ENCODE peak calls at places on chromosomes 16 and 17, in five cellular contexts. T is spleen, P is adipocyte, U is neural progenitor cell, M is ascending aorta. W is an unnamed sample. For H3K4me1, the result is how much of the 10 kb centered on the place peaks cover.

GRCh38 chr17:67686246-67686645 is 31.5 kb upstream of the NOL11 start:
- DNase-seq in P (no peak), M (no peak), T (no peak), U (no peak), W (no peak)

GRCh38 chr17:79840204-79840988 is 1.2 kb upstream of the CBX4 start:
- DNase-seq in U (peak), T (peak), M (peak), P (peak), W (peak)

GRCh38 chr17:47288531-47289116 is 35.0 kb downstream of the ITGB3 start:
- DNase-seq in T (no peak), M (no peak), P (peak), U (no peak), W (no peak)

GRCh38 chr16:64545769-64546168 is 576.1 kb downstream of the CDH11 start:
- DNase-seq in T (no peak), U (no peak), P (no peak), M (no peak), W (no peak)

GRCh38 chr16:64152010-64152767 is 969.7 kb downstream of the CDH11 start:
- DNase-seq in M (no peak), T (no peak), P (peak), U (no peak), W (no peak)

GRCh38 chr17:47660064-47660492 is 10.4 kb downstream of the KPNB1 start:
- DNase-seq in U (no peak), P (no peak), M (no peak), T (no peak), W (no peak)

GRCh38 chr16:14014284-14014625 is 56.9 kb upstream of the MRTFB start:
- DNase-seq in U (no peak), M (no peak), P (no peak), T (no peak), W (no peak)

GRCh38 chr17:17729620-17730249 is 48.5 kb downstream of the RAI1 start:
- DNase-seq in P (no peak), M (no peak), U (peak), T (no peak), W (no peak)

GRCh38 chr17:1186214-1186820 is 6.5 kb upstream of the ABR start:
- DNase-seq in U (no peak), T (no peak), P (no peak), M (peak), W (no peak)

GRCh38 chr16:8632675-8633182 is 11.2 kb downstream of the METTL22 start:
- DNase-seq in T (peak), U (no peak), P (no peak), M (peak), W (no peak)

GRCh38 chr17:55741353-55741700 is 9.5 kb upstream of the PCTP start:
- DNase-seq in T (no peak), M (no peak), P (no peak), U (no peak), W (no peak)

GRCh38 chr16:12187939-12188673 is 211.6 kb downstream of the SNX29 start:
- DNase-seq in P (no peak), U (no peak), M (no peak), T (no peak), W (no peak)

GRCh38 chr16:87431926-87432325 is 39.8 kb downstream of the MAP1LC3B start:
- DNase-seq in U (no peak), T (no peak), M (no peak), P (peak), W (peak)

GRCh38 chr17:18066866-18067265 is 20.9 kb upstream of the DRG2 start:
- DNase-seq in M (no peak), P (no peak), U (no peak), T (no peak), W (no peak)

GRCh38 chr17:56441331-56441730 is 152.2 kb upstream of the NOG start:
- DNase-seq in M (no peak), P (peak), T (no peak), U (no peak), W (peak)

GRCh38 chr17:77830816-77831490 is 127.5 kb upstream of the TNRC6C start:
- DNase-seq in P (no peak), M (peak), U (no peak), T (peak), W (no peak)

GRCh38 chr17:50047083-50047482 is 8.8 kb upstream of the ITGA3 start:
- DNase-seq in U (no peak), T (no peak), P (no peak), M (peak), W (no peak)

GRCh38 chr17:57561072-57561861 is 183.8 kb downstream of the CCDC182 start:
- DNase-seq in T (no peak), P (no peak), U (no peak), M (no peak), W (no peak)

GRCh38 chr17:81706757-81707624 is 3.8 kb downstream of the MRPL12 start:
- DNase-seq in U (no peak), T (peak), P (no peak), M (no peak), W (no peak)

GRCh38 chr17:80559688-80560290 is 15.2 kb downstream of the RPTOR start:
- DNase-seq in U (no peak), P (peak), T (no peak), M (peak), W (no peak)

GRCh38 chr16:76676356-76676755 is 399.2 kb downstream of the CNTNAP4 start:
- DNase-seq in M (no peak), T (no peak), U (no peak), P (no peak), W (no peak)

GRCh38 chr17:31273511-31273910 is 23.5 kb downstream of the OMG start:
- DNase-seq in T (no peak), U (no peak), M (no peak), P (no peak), W (peak)

GRCh38 chr16:69302301-69302700 is 8.8 kb upstream of the VPS4A start:
- DNase-seq in P (no peak), M (no peak), U (no peak), T (no peak), W (no peak)

GRCh38 chr17:7842950-7843535 is 9.0 kb downstream of the KDM6B start:
- DNase-seq in U (peak), P (peak), M (peak), T (peak), W (no peak)

GRCh38 chr17:42783778-42784138 is 3.3 kb downstream of the WNK4 start:
- DNase-seq in M (no peak), P (no peak), T (no peak), U (no peak), W (no peak)

GRCh38 chr16:57039148-57039812 is 49.9 kb downstream of the NLRC5 start:
- DNase-seq in P (peak), M (no peak), T (peak), U (no peak), W (no peak)

GRCh38 chr16:80972611-80973010 is 34.1 kb downstream of the CMC2 start:
- DNase-seq in U (no peak), T (no peak), M (no peak), P (no peak), W (no peak)

GRCh38 chr16:56481468-56482112 is 30.2 kb downstream of the OGFOD1 start:
- DNase-seq in M (no peak), U (no peak), P (no peak), T (no peak), W (no peak)

GRCh38 chr16:17578921-17579876 is 108.4 kb upstream of the XYLT1 start:
- DNase-seq in M (peak), T (no peak), U (peak), P (peak), W (peak)

GRCh38 chr17:4672726-4673125 is 31.2 kb downstream of the PELP1 start:
- DNase-seq in T (no peak), M (peak), P (no peak), U (no peak), W (no peak)

GRCh38 chr17:4247361-4247980 is 16.3 kb downstream of the ANKFY1 start:
- DNase-seq in T (no peak), P (no peak), U (no peak), M (no peak), W (peak)

GRCh38 chr16:51150159-51150893 is 744 bp downstream of the SALL1 start:
- DNase-seq in U (peak), T (no peak), P (peak), M (no peak), W (no peak)

GRCh38 chr17:40069751-40070643 is 7.2 kb downstream of the THRA start:
- DNase-seq in P (peak), U (no peak), T (no peak), M (no peak), W (peak)
- H3K4me1 ChIP-seq in P (half or more), U (half or more), T (half or more), M (half or more), W (under half)

DNA sequence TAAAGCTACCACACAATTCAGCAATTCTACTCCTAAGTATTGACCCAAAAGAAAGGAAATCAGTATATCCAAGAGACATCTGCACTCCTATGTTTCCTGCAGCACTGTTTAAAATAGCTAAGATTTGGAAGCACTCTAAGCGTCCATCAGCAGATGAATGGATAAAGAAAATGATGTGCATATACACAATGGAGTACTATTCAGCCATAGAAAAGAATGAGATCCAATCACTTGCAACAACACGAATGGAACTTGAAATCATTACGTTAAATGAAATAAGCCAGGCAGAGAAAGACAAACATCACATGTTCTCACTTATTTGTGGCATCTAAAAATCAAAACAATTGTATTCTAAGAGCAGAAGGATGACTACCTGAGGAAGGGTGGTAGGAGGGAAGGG is 1.5 kb downstream of the SLFN11 start:
- DNase-seq in U (no peak), P (no peak), T (no peak), M (no peak), W (no peak)
- H3K4me1 ChIP-seq in U (under half), P (under half), T (under half), M (under half), W (under half)

GRCh38 chr17:59368218-59368857 is 36.9 kb downstream of the YPEL2 start:
- DNase-seq in P (no peak), M (no peak), U (no peak), T (no peak), W (no peak)

GRCh38 chr17:59365383-59365981 is 34.0 kb downstream of the YPEL2 start:
- DNase-seq in M (no peak), P (no peak), U (peak), T (no peak), W (no peak)

GRCh38 chr17:59366773-59367656 is 35.6 kb downstream of the YPEL2 start:
- DNase-seq in T (no peak), U (no peak), M (peak), P (peak), W (no peak)

GRCh38 chr17:59367657-59368045 is 36.2 kb downstream of the YPEL2 start:
- DNase-seq in U (no peak), P (no peak), T (no peak), M (no peak), W (no peak)

DNA sequence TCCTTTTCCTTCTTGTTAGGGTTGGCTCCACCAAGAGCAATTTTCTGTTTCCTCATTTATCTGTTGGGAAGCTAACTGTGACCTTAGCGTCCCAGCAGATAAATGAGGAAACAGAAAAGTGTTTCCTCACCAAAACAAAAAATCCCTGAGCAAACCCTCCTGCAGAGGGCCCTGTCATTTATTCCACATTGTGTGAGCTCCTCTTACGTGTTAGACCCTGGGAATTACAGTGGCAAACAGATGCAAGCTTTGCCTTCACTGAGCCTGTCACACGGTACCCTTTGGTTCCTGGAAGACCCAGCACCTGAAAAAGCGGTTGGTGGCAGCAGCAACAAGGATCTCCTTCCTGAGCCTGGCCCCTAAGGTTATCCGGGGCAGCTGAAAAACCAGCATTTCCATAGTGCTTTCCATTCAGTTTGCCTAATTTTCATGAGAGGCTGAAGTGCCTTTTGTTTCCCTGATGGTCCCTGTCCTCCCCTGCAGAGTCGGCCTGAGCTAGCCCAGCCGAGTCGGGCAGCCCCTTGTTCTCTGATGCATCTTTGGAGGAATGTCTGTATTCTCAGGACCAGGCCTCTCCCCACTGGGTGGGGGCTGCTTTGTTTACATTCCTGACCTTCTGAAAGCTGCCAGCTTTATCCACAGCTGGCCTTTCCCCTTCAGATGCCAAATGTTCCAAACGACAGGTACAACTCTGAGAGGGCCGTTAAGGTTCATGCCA is 34.7 kb downstream of the YPEL2 start:
- DNase-seq in U (peak), P (no peak), T (no peak), M (no peak), W (no peak)
- H3K4me1 ChIP-seq in U (half or more), P (half or more), T (half or more), M (half or more), W (under half)

DNA sequence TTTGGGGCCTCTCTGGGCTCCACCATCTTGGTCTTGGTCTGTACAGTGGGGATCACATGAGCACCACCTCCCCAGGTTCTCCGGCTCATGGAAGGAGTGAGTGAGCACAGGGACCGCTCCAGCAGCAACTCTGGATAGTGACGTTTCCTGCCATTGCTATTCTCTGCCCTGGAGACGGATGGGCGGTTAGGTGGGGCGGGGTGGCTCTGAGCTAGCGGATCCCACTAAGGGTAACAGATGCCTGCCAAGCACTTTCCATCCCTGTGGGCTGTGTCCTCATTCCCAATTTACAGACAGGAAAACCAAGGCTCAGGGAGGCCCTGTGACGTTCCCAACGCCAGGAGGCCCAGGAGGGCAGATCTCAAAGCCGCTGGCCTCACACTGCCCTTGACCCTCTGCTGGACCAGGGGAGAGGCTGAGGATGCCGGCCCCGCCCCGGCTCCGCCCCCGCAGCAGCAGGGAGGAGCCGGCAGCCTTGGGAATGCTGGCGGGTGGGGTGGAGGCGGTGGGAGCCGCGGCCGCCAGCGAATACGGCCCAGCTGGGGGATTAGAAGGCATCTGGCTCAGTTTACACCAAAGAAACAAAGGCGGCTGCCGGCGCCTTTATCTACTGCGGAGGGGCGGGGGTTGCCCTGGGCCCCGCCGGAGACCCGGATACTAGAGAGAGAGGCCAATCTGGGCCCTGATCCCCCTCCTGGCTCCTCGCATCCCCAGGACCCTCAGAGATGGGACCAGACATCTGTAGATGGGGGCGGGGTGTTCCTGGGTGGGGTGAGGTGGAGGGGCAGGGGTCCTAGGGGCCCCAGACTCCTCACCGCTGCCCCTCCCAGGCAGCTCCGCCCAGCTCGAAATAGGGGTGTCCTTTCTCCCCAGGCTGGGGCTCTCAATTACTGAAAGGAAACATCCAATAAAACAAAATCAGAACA is 122.3 kb upstream of the CIBAR2 start:
- DNase-seq in U (peak), M (peak), P (peak), T (peak), W (peak)
- H3K4me1 ChIP-seq in U (under half), M (under half), P (under half), T (under half), W (half or more)

GRCh38 chr17:75931062-75931461 is 9.8 kb downstream of the FBF1 start:
- DNase-seq in M (no peak), P (no peak), U (no peak), T (no peak), W (no peak)

GRCh38 chr17:75937652-75938051 is 3.2 kb downstream of the FBF1 start:
- DNase-seq in T (no peak), M (no peak), P (no peak), U (no peak), W (no peak)

GRCh38 chr17:75933836-75934235 is 7.0 kb downstream of the FBF1 start:
- DNase-seq in T (no peak), U (no peak), M (no peak), P (no peak), W (no peak)

GRCh38 chr17:75927286-75927922 is 13.4 kb downstream of the FBF1 start:
- DNase-seq in U (peak), M (no peak), P (no peak), T (no peak), W (peak)

DNA sequence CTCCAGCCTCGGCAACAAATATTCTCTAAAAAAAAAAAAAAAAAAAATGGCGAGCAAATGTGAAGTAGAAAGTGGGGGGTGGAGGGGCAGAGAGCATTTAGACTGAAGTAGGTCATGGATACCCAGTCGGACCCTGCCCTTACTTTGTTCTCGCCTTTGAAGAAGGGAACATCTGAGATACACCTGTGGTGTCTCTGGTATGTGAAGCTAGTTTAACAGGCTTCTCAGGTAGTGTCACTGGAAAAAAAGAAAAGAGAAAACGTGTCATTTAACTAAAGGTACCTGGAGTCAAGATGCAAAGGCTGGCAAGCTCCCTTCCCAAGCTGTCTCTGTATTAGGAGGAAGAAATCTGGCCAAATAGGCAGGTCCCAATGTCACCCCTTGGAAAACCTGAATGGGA is 8.0 kb downstream of the FBF1 start:
- DNase-seq in P (no peak), T (no peak), M (no peak), U (no peak), W (no peak)
- H3K4me1 ChIP-seq in P (under half), T (under half), M (under half), U (under half), W (under half)

GRCh38 chr16:89324056-89325010 is 106.8 kb downstream of the ZNF778 start:
- DNase-seq in T (peak), U (no peak), P (no peak), M (no peak), W (no peak)

GRCh38 chr16:89323120-89323960 is 105.8 kb downstream of the ZNF778 start:
- DNase-seq in T (peak), P (no peak), U (no peak), M (no peak), W (no peak)

GRCh38 chr16:89330177-89330856 is 112.8 kb downstream of the ZNF778 start:
- DNase-seq in M (no peak), U (no peak), P (no peak), T (peak), W (no peak)

GRCh38 chr16:89325861-89326471 is 108.5 kb downstream of the ZNF778 start:
- DNase-seq in P (peak), T (peak), U (no peak), M (no peak), W (peak)

DNA sequence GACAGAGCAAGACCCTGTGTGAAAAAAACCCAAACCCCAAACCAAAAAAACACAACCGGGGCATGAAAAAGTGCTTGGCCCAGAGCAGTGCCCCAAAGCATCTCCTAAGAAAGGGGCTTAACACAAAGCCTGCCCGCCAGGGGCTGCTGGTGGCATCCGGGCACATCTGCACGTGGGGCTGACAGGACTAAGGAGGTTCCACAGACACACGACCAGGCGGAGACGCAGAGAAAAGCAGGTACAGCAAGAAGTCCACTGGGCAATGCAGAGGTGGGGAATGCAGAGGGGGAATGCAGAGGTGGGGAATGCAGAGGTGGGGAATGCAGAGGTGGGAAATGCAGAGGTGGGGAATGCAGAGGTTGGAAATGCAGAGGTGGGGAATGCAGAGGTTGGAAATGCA is 109.2 kb downstream of the ZNF778 start:
- DNase-seq in M (no peak), T (peak), P (no peak), U (no peak), W (no peak)
- H3K4me1 ChIP-seq in M (under half), T (half or more), P (under half), U (under half), W (half or more)

W was measured in A673.